ENCODE peak calls at places on chromosomes 12 and 14, in seven cellular contexts. T is dorsolateral prefrontal cortex; L is HCT116; Z is lower leg skin; M is GM23338; B is fibroblast of mammary gland; U is CD8-positive, alpha-beta T cell. G is an unnamed sample.

GRCh38 chr12:9329019-9329418 is 120.8 kb upstream of the PZP start:
- DNase-seq in U (no peak), T (no peak), B (no peak), L (no peak), M (no peak), Z (no peak), G (no peak)

GRCh38 chr14:103094406-103095209 is at the start of gene EXOC3L4:
- DNase-seq in M (no peak), U (no peak), B (no peak), L (no peak), Z (no peak), T (no peak), G (no peak)

GRCh38 chr14:69763761-69764510 is 3.0 kb upstream of the SRSF5 start:
- DNase-seq in U (no peak), M (no peak), B (peak; percentile 16), T (no peak), Z (no peak), L (no peak), G (peak; percentile 68)

GRCh38 chr12:7915911-7916403 is 20.0 kb downstream of the SLC2A3 start:
- DNase-seq in B (no peak), T (no peak), Z (peak; percentile 79), U (peak; percentile 26), L (no peak), M (peak; percentile 62), G (no peak)

GRCh38 chr12:46269429-46270241 is 792 bp upstream of the SLC38A1 start:
- DNase-seq in M (peak; percentile 74), L (no peak), Z (peak; percentile 86), T (no peak), B (peak; percentile 16), U (peak; percentile 75), G (peak; percentile 28)

GRCh38 chr12:119594399-119594730 is 791 bp downstream of the TMEM233 start:
- DNase-seq in Z (no peak), T (no peak), M (peak; percentile 62), L (no peak), B (no peak), U (no peak), G (no peak)

GRCh38 chr12:42056130-42056529 is 88.5 kb downstream of the GXYLT1 start:
- DNase-seq in U (no peak), B (no peak), L (no peak), Z (no peak), M (no peak), T (no peak), G (no peak)

GRCh38 chr14:50038398-50039119 is 77.8 kb downstream of the VCPKMT start:
- DNase-seq in L (no peak), B (peak; percentile 100), Z (no peak), T (no peak), U (no peak), M (peak; percentile 26), G (peak; percentile 74)

GRCh38 chr14:100203962-100204834 is 34.7 kb upstream of the YY1 start:
- DNase-seq in M (no peak), T (no peak), U (no peak), Z (no peak), B (no peak), L (no peak), G (peak; percentile 24)

GRCh38 chr12:120693848-120694247 is 6.9 kb downstream of the MLEC start:
- DNase-seq in Z (no peak), T (no peak), M (peak; percentile 22), U (no peak), L (no peak), B (no peak), G (no peak)

GRCh38 chr14:39396448-39396847 is 35.8 kb downstream of the FBXO33 start:
- DNase-seq in T (no peak), Z (no peak), L (no peak), U (no peak), M (no peak), B (peak; percentile 75), G (peak; percentile 17)

GRCh38 chr14:59360923-59361794 is 104.0 kb downstream of the GPR135 start:
- DNase-seq in Z (peak; percentile 89), M (no peak), T (peak; percentile 59), B (peak; percentile 92), U (no peak), L (peak; percentile 86), G (peak; percentile 93)

GRCh38 chr12:124469193-124469888 is 98.1 kb downstream of the NCOR2 start:
- DNase-seq in Z (no peak), T (no peak), L (no peak), M (peak; percentile 61), U (no peak), B (peak; percentile 23), G (peak; percentile 48)

GRCh38 chr12:131386781-131387180 is 324.1 kb upstream of the SFSWAP start:
- DNase-seq in Z (no peak), B (no peak), U (no peak), L (no peak), M (no peak), T (no peak), G (no peak)

GRCh38 chr14:104286086-104286485 is 147.7 kb downstream of the KIF26A start:
- DNase-seq in L (no peak), Z (no peak), U (no peak), T (no peak), B (no peak), M (no peak), G (no peak)

GRCh38 chr14:21940887-21941855 is 267.6 kb upstream of the OR4E1 start:
- DNase-seq in U (peak; percentile 17), M (peak; percentile 70), B (peak; percentile 24), L (peak; percentile 24), T (no peak), Z (no peak), G (peak; percentile 0)
- TF ChIP-seq CTCF in U (peak; percentile 45), M (peak; percentile 78), B (peak; percentile 58), L (peak; percentile 72), T (peak; percentile 41), Z (no peak), G (peak; percentile 30)

GRCh38 chr14:28059254-28059653 is 707.3 kb upstream of the FOXG1 start:
- DNase-seq in T (no peak), L (no peak), M (peak; percentile 30), B (no peak), U (no peak), Z (no peak), G (no peak)

GRCh38 chr14:28057286-28058011 is 709.1 kb upstream of the FOXG1 start:
- DNase-seq in U (no peak), T (no peak), Z (no peak), M (no peak), B (peak; percentile 0), L (no peak), G (no peak)

GRCh38 chr14:28061006-28061405 is 705.6 kb upstream of the FOXG1 start:
- DNase-seq in L (no peak), B (no peak), Z (no peak), T (no peak), U (no peak), M (no peak), G (no peak)

GRCh38 chr14:28055008-28055407 is 711.6 kb upstream of the FOXG1 start:
- DNase-seq in L (no peak), T (no peak), B (no peak), U (no peak), M (no peak), Z (no peak), G (no peak)

GRCh38 chr14:28058012-28058296 is 708.6 kb upstream of the FOXG1 start:
- DNase-seq in T (no peak), L (no peak), M (no peak), B (no peak), U (no peak), Z (no peak), G (no peak)
- H3K4me3 ChIP-seq in T (no peak overlapping the region), L (no peak overlapping the region), M (no peak overlapping the region), B (no peak overlapping the region), U (no peak overlapping the region), Z (no peak overlapping the region), G (no peak overlapping the region)

DNA sequence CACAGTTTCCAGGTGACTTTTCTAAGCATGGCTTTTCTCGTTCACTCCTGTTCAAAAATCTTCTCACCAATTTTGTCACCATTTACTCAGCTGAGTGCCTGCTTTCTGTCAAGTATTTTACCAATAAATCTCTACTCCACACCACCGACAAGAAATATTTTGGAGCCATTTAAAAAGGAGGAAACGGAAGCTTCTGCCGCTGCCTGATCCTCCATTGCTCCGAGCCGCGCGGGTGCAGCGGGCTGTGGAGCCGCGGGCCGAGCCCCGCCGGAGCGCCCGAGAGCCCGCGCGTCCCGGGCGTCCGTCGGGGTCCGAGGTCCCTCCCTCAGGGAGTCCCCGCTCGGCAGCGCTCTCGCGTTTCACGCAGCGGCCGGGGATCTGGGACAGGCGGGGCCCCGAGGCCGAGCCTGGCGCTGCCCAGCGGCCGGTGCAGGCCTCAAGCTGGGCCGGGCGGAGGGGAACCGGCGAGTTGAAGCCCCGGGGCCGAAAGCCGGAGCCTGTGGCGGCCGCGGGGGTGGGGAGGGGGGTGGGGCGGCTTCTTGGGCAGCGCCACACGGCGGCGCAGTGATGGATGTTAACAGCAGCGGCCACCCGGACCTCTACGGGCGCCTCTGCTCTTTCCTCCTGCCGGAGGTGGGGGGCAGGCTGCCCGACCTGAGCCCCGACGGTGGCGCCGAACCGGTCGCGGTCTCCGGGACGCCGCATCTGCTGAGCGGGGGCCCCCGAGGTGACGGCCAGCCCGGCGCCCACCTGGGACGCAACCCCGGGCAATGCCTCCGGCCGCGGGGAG is 1.1 kb upstream of the HEBP1 start:
- DNase-seq in T (peak; percentile 40), Z (peak; percentile 90), M (peak; percentile 79), B (peak; percentile 42), U (peak; percentile 21), L (peak; percentile 18), G (peak; percentile 58)
- TF ChIP-seq CTCF in T (peak; percentile 73), Z (no peak), M (no peak), B (no peak), U (no peak), L (peak; percentile 12), G (peak; percentile 35)

GRCh38 chr14:90381011-90381790 is 15.6 kb upstream of the CALM1 start:
- DNase-seq in U (no peak), Z (no peak), L (no peak), B (peak; percentile 45), M (no peak), T (peak; percentile 77), G (peak; percentile 46)
- H3K4me3 ChIP-seq in U (no peak overlapping the region), Z (no peak overlapping the region), L (no peak overlapping the region), B (no peak overlapping the region), M (peak overlapping the region; percentile 69), T (peak overlapping the region; percentile 57), G (no peak overlapping the region)

DNA sequence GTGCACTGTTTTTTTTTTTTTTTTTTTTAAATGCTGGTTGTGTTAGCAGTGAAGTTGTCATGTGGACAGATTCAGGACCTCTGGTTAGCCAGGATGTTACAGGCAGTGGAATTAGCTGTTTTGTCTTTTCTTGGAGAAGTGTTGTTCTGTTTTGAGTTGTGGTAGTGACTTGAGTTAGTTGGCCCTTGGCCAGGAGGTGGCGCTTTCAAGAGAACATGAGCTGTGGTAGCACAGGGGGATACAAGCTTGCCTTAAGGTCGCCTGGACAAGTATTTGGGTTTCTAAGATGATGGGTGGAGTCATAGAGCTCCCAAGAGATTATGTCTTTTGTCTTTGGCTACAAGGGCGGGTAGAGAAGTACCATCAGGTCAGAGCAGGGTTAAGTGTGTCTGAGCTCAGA is 33.3 kb upstream of the CCDC198 start:
- DNase-seq in T (no peak), Z (no peak), B (no peak), M (peak; percentile 80), L (no peak), U (no peak), G (no peak)
- TF ChIP-seq CTCF in T (no peak), Z (no peak), B (no peak), M (peak; percentile 75), L (no peak), U (no peak), G (no peak)